ENCODE peak calls at places on chromosomes 12 and 14, in eight cellular contexts. T is CD8-positive, alpha-beta T cell; O is colonic mucosa; N is hepatocyte; H is K562; V is HFFc6; C is thoracic aorta; F is B cell. W is an unnamed sample.

GRCh38 chr12:86681062-86681461 is 424.9 kb upstream of the MGAT4C start:
- DNase-seq in O (no peak), C (no peak), F (no peak), H (no peak), T (no peak), N (no peak), V (no peak), W (no peak)

GRCh38 chr12:84732941-84733340 is 179.7 kb downstream of the SLC6A15 start:
- DNase-seq in H (no peak), O (no peak), T (no peak), V (no peak), N (no peak), F (no peak), C (no peak), W (no peak)

GRCh38 chr12:120225852-120226640 is 25.1 kb upstream of the RPLP0 start:
- DNase-seq in O (peak), F (no peak), N (no peak), T (no peak), V (no peak), C (no peak), H (peak), W (no peak)

GRCh38 chr12:12804432-12804886 is 8.7 kb upstream of the DDX47 start:
- DNase-seq in C (no peak), H (no peak), N (peak), T (no peak), F (no peak), O (no peak), V (peak), W (no peak)

GRCh38 chr12:21697829-21698630 is 40.4 kb upstream of the LDHB start:
- DNase-seq in T (no peak), N (peak), C (no peak), H (peak), V (peak), F (no peak), O (no peak), W (no peak)

GRCh38 chr14:91732439-91732838 is 553 bp upstream of the CATSPERB start:
- DNase-seq in H (no peak), O (no peak), T (no peak), N (no peak), C (no peak), F (no peak), V (no peak), W (no peak)

GRCh38 chr12:39937119-39937518 is 168.8 kb downstream of the SLC2A13 start:
- DNase-seq in F (no peak), N (no peak), C (no peak), T (no peak), V (no peak), H (peak), O (peak), W (no peak)

GRCh38 chr12:120234643-120235368 is 30.7 kb downstream of the PXN start:
- DNase-seq in F (no peak), H (peak), N (peak), O (peak), C (peak), V (peak), T (no peak), W (no peak)

GRCh38 chr12:2877959-2878732 is 1.1 kb downstream of the RHNO1 start:
- DNase-seq in H (peak), T (no peak), V (peak), F (peak), N (peak), C (no peak), O (no peak), W (no peak)

GRCh38 chr14:20469890-20470858 is 968 bp downstream of the PNP start:
- DNase-seq in C (peak), N (peak), F (peak), O (peak), H (peak), V (peak), T (peak), W (no peak)

GRCh38 chr12:20450591-20450990 is 82.3 kb downstream of the PDE3A start:
- DNase-seq in F (no peak), C (no peak), O (no peak), H (no peak), N (no peak), T (no peak), V (no peak), W (no peak)

GRCh38 chr12:67348683-67349082 is 79.5 kb downstream of the CAND1 start:
- DNase-seq in O (no peak), H (no peak), N (no peak), V (no peak), T (no peak), F (no peak), C (no peak), W (no peak)
- TF ChIP-seq CTCF in O (no peak), H (no peak), N (no peak), V (no peak), T (no peak), F (no peak), C (no peak), W (no peak)

DNA sequence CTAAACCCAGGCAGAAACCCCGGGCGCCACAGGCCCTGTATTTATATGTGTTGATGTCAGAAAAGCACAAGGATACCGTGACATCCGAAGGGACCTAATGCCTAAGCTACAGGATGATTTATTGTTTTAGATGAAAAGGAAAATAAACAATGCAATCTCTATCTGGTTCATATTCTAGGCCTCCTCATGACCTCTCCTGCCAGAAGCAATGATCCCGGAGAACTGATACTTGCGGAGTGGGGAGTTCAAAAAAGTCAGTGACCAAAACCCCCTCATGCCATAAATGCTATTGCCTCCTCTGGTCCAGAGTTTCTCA is 849 bp upstream of the CSRP2 start:
- DNase-seq in H (no peak), F (no peak), O (no peak), C (no peak), N (no peak), T (no peak), V (no peak), W (no peak)
- TF ChIP-seq CTCF in H (no peak), F (no peak), O (no peak), C (no peak), N (no peak), T (no peak), V (peak), W (no peak)

DNA sequence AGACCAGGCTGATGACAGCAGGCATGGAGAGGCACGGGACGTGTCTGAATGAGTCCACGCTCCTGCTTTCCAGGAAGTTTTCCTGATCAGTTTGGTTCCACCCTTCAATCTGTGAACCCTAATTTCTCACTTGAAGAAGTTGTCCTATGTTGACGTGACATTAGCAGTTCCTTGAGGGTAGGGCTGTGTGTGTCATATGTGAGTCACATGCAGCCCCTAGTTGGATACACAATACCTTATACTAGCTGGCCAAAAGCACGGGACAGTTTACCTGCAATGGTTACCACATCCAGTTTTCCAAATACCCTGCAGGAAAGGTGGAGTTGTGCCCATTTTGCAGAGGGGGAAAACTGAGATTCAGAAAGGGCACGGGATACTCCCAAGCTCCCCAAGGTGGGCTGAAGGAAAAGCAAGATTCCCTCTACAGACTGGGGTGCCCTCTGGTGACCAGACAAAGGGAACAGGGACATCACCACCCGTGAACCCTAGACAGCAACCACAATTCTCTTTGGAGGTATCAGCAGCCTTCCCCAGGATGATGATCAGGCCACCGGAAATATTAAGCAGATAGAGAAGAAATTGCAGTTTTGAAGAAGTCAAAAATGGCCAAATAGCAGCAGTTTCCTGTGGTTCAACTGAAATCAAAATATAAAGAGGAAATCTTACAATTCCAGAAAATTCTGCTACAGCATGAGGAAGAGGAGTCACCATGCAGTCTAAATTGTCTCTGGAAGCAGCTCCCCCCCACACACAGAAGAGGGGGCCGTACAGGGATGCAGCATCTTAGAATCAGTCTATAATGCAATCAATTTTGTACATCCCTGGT is 194.4 kb downstream of the PHETA1 start:
- DNase-seq in H (peak), N (no peak), O (no peak), F (no peak), C (no peak), T (no peak), V (no peak), W (no peak)
- TF ChIP-seq CTCF in H (peak), N (no peak), O (no peak), F (no peak), C (no peak), T (no peak), V (peak), W (no peak)

GRCh38 chr12:128933926-128934325 is 80.6 kb downstream of the GLT1D1 start:
- DNase-seq in T (no peak), O (no peak), F (no peak), V (no peak), C (no peak), N (no peak), H (no peak), W (no peak)
- TF ChIP-seq CTCF in T (no peak), O (no peak), F (no peak), V (no peak), C (no peak), N (no peak), H (no peak), W (no peak)

GRCh38 chr12:108337235-108338223 is 1.6 kb downstream of the CMKLR1 start:
- DNase-seq in C (no peak), O (no peak), T (no peak), V (no peak), N (peak), H (peak), F (no peak), W (no peak)
- TF ChIP-seq CTCF in C (peak), O (peak), T (peak), V (peak), N (peak), H (peak), F (peak), W (peak)